ENCODE peak calls at places on chromosome 21, in nine cellular contexts. D is fibroblast of the aortic adventitia, E is cardiac fibroblast, X is left ventricle myocardium inferior, K is breast epithelium, V is esophagus muscularis mucosa, P is uterus, L is heart right ventricle, O is fibroblast of villous mesenchyme. A is an unnamed sample.

GRCh38 chr21:29376556-29376955 is 77.8 kb downstream of the BACH1 start:
- DNase-seq in D (peak), E (peak), X (no peak), K (no peak), V (no peak), P (peak), L (peak), O (no peak), A (no peak)

GRCh38 chr21:17185685-17186084 is 327.2 kb upstream of the CXADR start:
- DNase-seq in D (no peak), E (peak), X (no peak), K (no peak), V (no peak), P (no peak), L (peak), O (no peak), A (no peak)

GRCh38 chr21:21262048-21262447 is 263.8 kb downstream of the NCAM2 start:
- DNase-seq in D (no peak), E (no peak), X (no peak), K (no peak), V (no peak), P (no peak), L (no peak), O (no peak), A (no peak)

GRCh38 chr21:29257701-29258100 is 41.0 kb upstream of the BACH1 start:
- DNase-seq in D (no peak), E (no peak), X (no peak), K (no peak), V (no peak), P (no peak), L (no peak), O (no peak), A (no peak)

GRCh38 chr21:46559291-46559983 is 45.4 kb downstream of the S100B start:
- DNase-seq in D (no peak), E (no peak), X (no peak), K (no peak), V (peak), P (no peak), L (no peak), O (no peak), A (no peak)

GRCh38 chr21:28687571-28687970 is 305.1 kb downstream of the LTN1 start:
- DNase-seq in D (no peak), E (no peak), X (no peak), K (no peak), V (no peak), P (no peak), L (no peak), O (no peak), A (no peak)

GRCh38 chr21:25254491-25255174 is 352.6 kb downstream of the MRPL39 start:
- DNase-seq in D (no peak), E (no peak), X (no peak), K (no peak), V (no peak), P (no peak), L (no peak), O (no peak), A (no peak)

GRCh38 chr21:10418649-10419048 is 102.7 kb upstream of the TPTE start:
- DNase-seq in D (no peak), E (no peak), X (no peak), K (no peak), V (peak), P (no peak), L (no peak), O (no peak), A (no peak)

GRCh38 chr21:14620152-14620551 is 74.0 kb upstream of the SAMSN1 start:
- DNase-seq in D (no peak), E (no peak), X (no peak), K (no peak), V (no peak), P (no peak), L (no peak), O (no peak), A (no peak)

GRCh38 chr21:41246808-41247207 is 69.8 kb upstream of the FAM3B start:
- DNase-seq in D (no peak), E (no peak), X (no peak), K (no peak), V (peak), P (no peak), L (no peak), O (no peak), A (no peak)

GRCh38 chr21:43318841-43319781 is 107.8 kb downstream of the SIK1 start:
- DNase-seq in D (no peak), E (peak), X (no peak), K (no peak), V (no peak), P (no peak), L (peak), O (peak), A (no peak)

GRCh38 chr21:43277481-43278351 is 108.9 kb downstream of the CRYAA start:
- DNase-seq in D (no peak), E (no peak), X (peak), K (no peak), V (no peak), P (no peak), L (peak), O (peak), A (no peak)

GRCh38 chr21:29196021-29196663 is 65.7 kb downstream of the MAP3K7CL start:
- DNase-seq in D (peak), E (peak), X (no peak), K (no peak), V (no peak), P (no peak), L (peak), O (peak), A (peak)

GRCh38 chr21:42299324-42300044 is 15.7 kb downstream of the TFF3 start:
- DNase-seq in D (no peak), E (no peak), X (peak), K (peak), V (no peak), P (no peak), L (peak), O (no peak), A (no peak)

GRCh38 chr21:25467891-25468290 is 139.4 kb downstream of the MRPL39 start:
- DNase-seq in D (no peak), E (no peak), X (no peak), K (no peak), V (no peak), P (no peak), L (no peak), O (no peak), A (no peak)

GRCh38 chr21:29390778-29391177 is 92.1 kb downstream of the BACH1 start:
- DNase-seq in D (no peak), E (no peak), X (no peak), K (no peak), V (no peak), P (no peak), L (no peak), O (peak), A (no peak)

DNA sequence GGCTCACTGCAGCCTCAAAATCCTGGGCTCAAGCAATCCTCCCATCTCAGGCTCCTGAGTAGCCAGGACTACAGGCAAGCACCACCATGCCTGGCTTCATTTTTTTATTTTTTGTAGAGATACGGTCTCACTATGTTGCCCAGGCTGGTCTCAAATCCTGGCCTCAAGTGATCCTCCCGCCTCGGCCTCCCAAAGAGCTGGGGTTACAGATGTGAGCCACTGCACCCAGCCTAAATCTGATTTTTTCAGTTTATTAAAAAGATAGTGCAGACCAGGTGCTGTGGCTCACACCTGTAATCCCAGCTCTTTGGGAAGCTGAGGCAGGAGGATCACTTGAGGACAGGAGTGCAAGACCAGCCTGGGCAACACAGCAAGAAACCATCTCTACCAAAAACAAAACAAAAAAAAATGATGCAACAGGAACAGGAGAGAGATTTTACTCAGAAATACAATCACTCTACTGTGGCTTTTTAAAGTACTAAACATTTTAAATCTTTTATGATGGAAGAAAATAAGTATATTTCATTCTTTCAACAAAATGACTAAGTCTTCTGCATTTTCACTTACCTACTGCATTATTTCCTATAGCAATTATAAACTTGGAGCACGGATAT is 1.9 kb downstream of the PSMG1 start:
- DNase-seq in D (no peak), E (no peak), X (no peak), K (no peak), V (no peak), P (no peak), L (no peak), O (no peak), A (no peak)
- H3K4me3 ChIP-seq in D (peak), E (peak), X (no peak), K (no peak), V (no peak), P (no peak), L (no peak), O (peak), A (no peak)

GRCh38 chr21:45556302-45556644 is 14.0 kb upstream of the SLC19A1 start:
- DNase-seq in D (no peak), E (no peak), X (no peak), K (no peak), V (no peak), P (no peak), L (no peak), O (no peak), A (no peak)
- TF ChIP-seq CTCF in D (no peak), E (no peak), X (no peak), K (no peak), V (no peak), P (no peak), L (no peak), O (no peak), A (no peak)

GRCh38 chr21:44778094-44778493 is 23.5 kb downstream of the UBE2G2 start:
- DNase-seq in D (no peak), E (no peak), X (no peak), K (no peak), V (no peak), P (no peak), L (no peak), O (no peak), A (no peak)
- H3K4me3 ChIP-seq in D (no peak), E (no peak), X (no peak), K (no peak), V (no peak), P (no peak), L (no peak), O (no peak), A (no peak)

GRCh38 chr21:45443595-45444181 is 38.7 kb downstream of the COL18A1 start:
- DNase-seq in D (no peak), E (no peak), X (no peak), K (no peak), V (no peak), P (no peak), L (no peak), O (no peak), A (no peak)
- TF ChIP-seq CTCF in D (peak), E (peak), X (no peak), K (no peak), V (no peak), P (no peak), L (no peak), O (peak), A (no peak)

DNA sequence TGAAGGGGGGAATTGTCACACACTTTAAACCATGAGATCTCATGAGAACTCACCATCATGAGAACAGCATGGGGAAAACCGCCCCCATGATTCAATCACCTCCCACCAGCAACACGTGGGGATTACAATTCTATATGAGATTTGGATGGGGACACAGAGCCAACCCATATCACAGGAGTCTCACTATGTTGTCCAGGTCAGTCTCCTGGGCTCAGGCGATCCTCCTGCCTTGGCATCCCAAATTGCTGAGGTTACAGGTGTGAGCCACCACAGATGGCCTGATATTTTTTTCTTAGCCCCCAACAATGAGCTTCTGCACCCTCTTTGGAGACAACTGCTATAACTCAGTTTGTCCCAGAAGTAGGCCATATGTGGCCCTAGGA is 22.5 kb upstream of the MORC3 start:
- DNase-seq in D (no peak), E (no peak), X (no peak), K (no peak), V (no peak), P (no peak), L (no peak), O (no peak), A (no peak)
- H3K4me3 ChIP-seq in D (no peak), E (no peak), X (peak), K (peak), V (peak), P (no peak), L (no peak), O (no peak), A (no peak)

DNA sequence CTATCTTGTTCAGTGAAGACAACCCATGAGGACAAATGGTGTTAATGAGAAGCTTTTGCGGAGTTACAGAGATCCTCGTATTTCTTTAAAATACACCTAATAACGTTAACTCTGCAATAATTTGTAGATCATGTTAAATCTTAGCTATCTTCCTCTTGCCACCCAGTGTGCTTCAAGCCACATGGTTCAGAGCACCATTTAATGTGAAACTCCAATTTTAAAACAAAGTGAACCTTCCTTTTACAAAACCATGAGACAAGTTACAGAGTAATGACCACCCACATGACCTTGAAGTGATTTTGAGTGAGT is 1.7 kb upstream of the KCNE2 start:
- DNase-seq in D (no peak), E (no peak), X (no peak), K (no peak), V (no peak), P (no peak), L (no peak), O (no peak), A (no peak)
- TF ChIP-seq CTCF in D (no peak), E (no peak), X (peak), K (no peak), V (no peak), P (no peak), L (no peak), O (no peak), A (no peak)

GRCh38 chr21:34882719-34883131 is 166.4 kb downstream of the RUNX1 start:
- DNase-seq in D (no peak), E (no peak), X (no peak), K (no peak), V (no peak), P (no peak), L (no peak), O (no peak), A (no peak)

GRCh38 chr21:34885125-34885524 is 164.0 kb downstream of the RUNX1 start:
- DNase-seq in D (no peak), E (no peak), X (no peak), K (no peak), V (peak), P (no peak), L (no peak), O (peak), A (no peak)

GRCh38 chr21:34885636-34886553 is 163.2 kb downstream of the RUNX1 start:
- DNase-seq in D (no peak), E (peak), X (no peak), K (no peak), V (peak), P (no peak), L (no peak), O (peak), A (no peak)

GRCh38 chr21:34883501-34884271 is 165.4 kb downstream of the RUNX1 start:
- DNase-seq in D (no peak), E (no peak), X (no peak), K (no peak), V (peak), P (no peak), L (no peak), O (no peak), A (no peak)

GRCh38 chr21:34884346-34884929 is 164.7 kb downstream of the RUNX1 start:
- DNase-seq in D (no peak), E (no peak), X (no peak), K (no peak), V (peak), P (no peak), L (no peak), O (peak), A (no peak)
- H3K4me3 ChIP-seq in D (peak), E (peak), X (peak), K (peak), V (peak), P (no peak), L (peak), O (peak), A (peak)

GRCh38 chr21:34857874-34858273 is 189.1 kb downstream of the CLIC6 start:
- DNase-seq in D (no peak), E (no peak), X (no peak), K (no peak), V (no peak), P (no peak), L (no peak), O (no peak), A (no peak)
- TF ChIP-seq CTCF in D (peak), E (peak), X (no peak), K (no peak), V (no peak), P (no peak), L (no peak), O (peak), A (peak)

GRCh38 chr21:15688809-15689208 is 41.0 kb upstream of the USP25 start:
- DNase-seq in D (peak), E (no peak), X (no peak), K (no peak), V (no peak), P (no peak), L (no peak), O (peak), A (no peak)

GRCh38 chr21:15688016-15688415 is 41.8 kb upstream of the USP25 start:
- DNase-seq in D (no peak), E (no peak), X (no peak), K (no peak), V (no peak), P (no peak), L (no peak), O (no peak), A (no peak)

GRCh38 chr21:15695241-15695640 is 34.5 kb upstream of the USP25 start:
- DNase-seq in D (peak), E (no peak), X (no peak), K (no peak), V (no peak), P (no peak), L (no peak), O (no peak), A (no peak)

GRCh38 chr21:15687208-15687607 is 42.6 kb upstream of the USP25 start:
- DNase-seq in D (no peak), E (no peak), X (no peak), K (no peak), V (no peak), P (no peak), L (no peak), O (no peak), A (no peak)

DNA sequence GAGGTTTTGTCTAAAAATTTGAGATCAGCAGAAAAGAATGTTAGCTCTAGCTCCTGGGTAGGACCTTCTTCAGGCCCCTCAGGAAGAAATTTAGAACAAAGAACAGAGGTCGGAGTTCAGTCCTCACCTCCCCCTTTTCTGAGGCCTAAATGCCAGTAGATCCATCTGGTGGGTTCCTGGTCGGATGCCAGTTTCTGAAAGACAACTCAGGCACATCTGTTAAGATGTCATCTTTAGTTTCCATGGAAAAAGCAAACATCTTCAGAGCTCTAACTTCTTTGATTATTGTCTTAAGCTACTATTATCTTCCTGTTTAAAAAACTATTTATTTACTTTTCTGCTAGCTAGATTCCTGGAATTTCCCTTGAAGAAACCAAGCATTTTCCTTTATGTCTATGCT is 37.1 kb upstream of the USP25 start:
- DNase-seq in D (no peak), E (no peak), X (no peak), K (no peak), V (no peak), P (no peak), L (no peak), O (no peak), A (no peak)
- H3K4me3 ChIP-seq in D (no peak), E (no peak), X (no peak), K (no peak), V (no peak), P (no peak), L (no peak), O (no peak), A (no peak)

GRCh38 chr21:26519142-26519541 is 53.9 kb downstream of the CYYR1 start:
- DNase-seq in D (no peak), E (no peak), X (no peak), K (no peak), V (no peak), P (no peak), L (no peak), O (no peak), A (no peak)

GRCh38 chr21:26522704-26523103 is 50.4 kb downstream of the CYYR1 start:
- DNase-seq in D (no peak), E (no peak), X (no peak), K (no peak), V (no peak), P (no peak), L (no peak), O (no peak), A (no peak)
- TF ChIP-seq CTCF in D (no peak), E (no peak), X (no peak), K (no peak), V (no peak), P (no peak), L (no peak), O (no peak), A (no peak)

A was measured in kidney epithelial cell.